ENCODE peak calls at places on chromosome 9, in four cellular contexts. H, Y, W and U are unnamed samples.

GRCh38 chr9:123960366-123960765 is 30.4 kb upstream of the DENND1A start:
- DNase-seq in H (peak; percentile 22), Y (no peak), W (no peak), U (no peak)

GRCh38 chr9:36191696-36192095 is 975 bp downstream of the CLTA start:
- DNase-seq in H (no peak), Y (no peak), W (no peak), U (no peak)

GRCh38 chr9:109110326-109111014 is 9.3 kb downstream of the TMEM245 start:
- DNase-seq in H (no peak), Y (no peak), W (peak; percentile 86), U (peak; percentile 90)

GRCh38 chr9:27184556-27185351 is 75.7 kb downstream of the TEK start:
- DNase-seq in H (no peak), Y (no peak), W (peak; percentile 57), U (peak; percentile 87)

GRCh38 chr9:114156311-114156657 is 947 bp downstream of the COL27A1 start:
- DNase-seq in H (peak; percentile 51), Y (no peak), W (peak; percentile 51), U (no peak)

GRCh38 chr9:81239388-81239787 is 450.0 kb downstream of the TLE1 start:
- DNase-seq in H (no peak), Y (no peak), W (no peak), U (no peak)

GRCh38 chr9:81687521-81688261 is 1.7 kb downstream of the TLE1 start:
- DNase-seq in H (peak; percentile 14), Y (peak; percentile 65), W (peak; percentile 44), U (peak; percentile 29)

GRCh38 chr9:5112646-5113045 is 72.8 kb downstream of the INSL6 start:
- DNase-seq in H (no peak), Y (no peak), W (no peak), U (no peak)

GRCh38 chr9:74035786-74036185 is 461.3 kb upstream of the RORB start:
- DNase-seq in H (no peak), Y (no peak), W (no peak), U (peak; percentile 19)

GRCh38 chr9:76704601-76705204 is 59.5 kb upstream of the PCA3 start:
- DNase-seq in H (peak; percentile 84), Y (no peak), W (peak; percentile 94), U (peak; percentile 89)

GRCh38 chr9:92749934-92750315 is 14.7 kb downstream of the BICD2 start:
- DNase-seq in H (peak; percentile 64), Y (no peak), W (peak; percentile 53), U (no peak)

GRCh38 chr9:92747459-92748232 is 17.0 kb downstream of the BICD2 start:
- DNase-seq in H (no peak), Y (no peak), W (peak; percentile 54), U (no peak)

GRCh38 chr9:92748233-92748497 is 16.5 kb downstream of the BICD2 start:
- DNase-seq in H (no peak), Y (no peak), W (no peak), U (no peak)

GRCh38 chr9:92746567-92747458 is 17.8 kb downstream of the BICD2 start:
- DNase-seq in H (no peak), Y (no peak), W (peak; percentile 74), U (peak; percentile 33)

GRCh38 chr9:92749071-92749933 is 15.3 kb downstream of the BICD2 start:
- DNase-seq in H (no peak), Y (no peak), W (no peak), U (no peak)
- TF ChIP-seq CTCF in H (no peak), Y (no peak), W (peak; percentile 10), U (no peak)

DNA sequence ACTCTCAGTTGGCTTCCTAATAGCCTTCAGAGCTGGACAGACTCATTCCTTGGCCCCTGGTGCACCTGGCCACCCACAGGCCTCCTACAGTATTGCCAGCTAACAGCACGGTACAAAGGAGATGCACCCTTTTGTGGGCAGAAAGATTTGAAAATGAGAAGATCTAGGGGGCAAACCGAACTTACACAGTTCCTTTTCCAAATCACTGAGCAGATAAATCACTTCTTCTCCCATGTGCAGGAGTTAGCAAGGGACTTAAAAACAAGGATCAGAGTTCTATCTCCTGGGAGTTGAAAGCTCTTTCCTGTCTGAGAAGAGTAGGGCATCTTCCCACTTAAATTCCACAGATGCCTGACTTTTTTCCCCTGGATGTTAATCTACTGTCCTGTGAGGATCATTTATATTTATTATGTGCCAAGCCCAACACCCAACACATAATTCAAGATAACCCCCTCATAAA is 207.4 kb upstream of the DAPK1 start:
- DNase-seq in H (no peak), Y (no peak), W (peak; percentile 51), U (no peak)
- H3K4me3 ChIP-seq in H (no peak overlapping the region), Y (no peak overlapping the region), W (no peak overlapping the region), U (no peak overlapping the region)

GRCh38 chr9:112112941-112113399 is 62.1 kb downstream of the SUSD1 start:
- DNase-seq in H (peak; percentile 15), Y (peak; percentile 48), W (no peak), U (no peak)
- TF ChIP-seq CTCF in H (no peak), Y (peak; percentile 49), W (peak; percentile 37), U (peak; percentile 27)

GRCh38 chr9:132404228-132404881 is 2.3 kb downstream of the TTF1 start:
- DNase-seq in H (peak; percentile 40), Y (no peak), W (peak; percentile 67), U (no peak)
- H3K4me3 ChIP-seq in H (peak overlapping the region; percentile 17), Y (no peak overlapping the region), W (no peak overlapping the region), U (no peak overlapping the region)

GRCh38 chr9:1938675-1939170 is 76.4 kb upstream of the SMARCA2 start:
- DNase-seq in H (no peak), Y (no peak), W (no peak), U (no peak)

GRCh38 chr9:1939466-1939865 is 75.7 kb upstream of the SMARCA2 start:
- DNase-seq in H (no peak), Y (no peak), W (no peak), U (no peak)

GRCh38 chr9:1938135-1938534 is 77.0 kb upstream of the SMARCA2 start:
- DNase-seq in H (no peak), Y (no peak), W (no peak), U (no peak)

GRCh38 chr9:1939926-1940368 is 75.2 kb upstream of the SMARCA2 start:
- DNase-seq in H (peak; percentile 51), Y (peak; percentile 24), W (peak; percentile 14), U (no peak)

DNA sequence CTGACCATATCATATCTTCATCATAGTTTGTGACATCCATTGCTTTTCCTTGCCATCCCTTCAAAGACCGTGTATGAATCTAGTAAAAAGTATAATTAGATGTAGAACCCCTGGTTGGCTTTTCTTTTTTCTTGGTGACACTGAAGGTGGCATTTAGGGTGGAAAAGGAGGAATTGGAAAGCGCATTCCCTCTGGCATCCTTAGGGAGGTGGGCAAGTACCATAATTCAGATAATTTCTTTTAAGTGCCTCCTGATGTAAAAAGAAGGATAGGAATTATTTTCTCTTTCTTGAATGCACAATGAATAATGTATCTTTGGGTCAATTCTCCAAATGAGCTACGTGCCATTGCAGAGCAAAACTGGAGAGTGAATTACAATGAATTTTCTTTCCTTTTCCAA is 73.2 kb upstream of the SMARCA2 start:
- DNase-seq in H (no peak), Y (no peak), W (peak; percentile 13), U (no peak)
- TF ChIP-seq CTCF in H (no peak), Y (no peak), W (peak; percentile 17), U (peak; percentile 23)

GRCh38 chr9:136645903-136646754 is 16.6 kb upstream of the EGFL7 start:
- DNase-seq in H (no peak), Y (no peak), W (peak; percentile 29), U (no peak)
- H3K4me3 ChIP-seq in H (no peak overlapping the region), Y (no peak overlapping the region), W (no peak overlapping the region), U (no peak overlapping the region)